ENCODE peak calls at places on chromosome 19, in seven cellular contexts. F is tibial artery; A is Kasumi-1; G is GM13977; L is effector CD4-positive, alpha-beta T cell; U is RPMI8226; J is GOT3. Q is an unnamed sample.

GRCh38 chr19:54427586-54427985 is 12.3 kb downstream of the TTYH1 start:
- DNase-seq in A (no peak), L (no peak), F (no peak), U (no peak), J (no peak), G (no peak), Q (no peak)

GRCh38 chr19:8017808-8018207 is 12.4 kb upstream of the ELAVL1 start:
- DNase-seq in A (peak; percentile 56), J (no peak), L (peak; percentile 28), G (peak; percentile 77), U (peak; percentile 65), F (no peak), Q (peak; percentile 34)

GRCh38 chr19:45451181-45451849 is 16.5 kb upstream of the FOSB start:
- DNase-seq in G (peak; percentile 30), U (peak; percentile 68), A (no peak), F (peak; percentile 61), J (peak; percentile 59), L (peak; percentile 60), Q (peak; percentile 54)

GRCh38 chr19:18733196-18733647 is 49.7 kb downstream of the CRTC1 start:
- DNase-seq in U (no peak), L (no peak), A (no peak), J (no peak), F (no peak), G (no peak), Q (peak; percentile 15)

GRCh38 chr19:17997969-17998826 is 9.8 kb upstream of the ARRDC2 start:
- DNase-seq in L (no peak), J (peak; percentile 28), A (peak; percentile 28), U (peak; percentile 67), F (no peak), G (no peak), Q (peak; percentile 55)

GRCh38 chr19:46674416-46675178 is 13.6 kb upstream of the DACT3 start:
- DNase-seq in L (no peak), J (no peak), F (no peak), U (no peak), A (no peak), G (peak; percentile 21), Q (no peak)

GRCh38 chr19:42334697-42335373 is 9.4 kb downstream of the MEGF8 start:
- DNase-seq in G (no peak), L (no peak), F (no peak), U (no peak), J (no peak), A (no peak), Q (no peak)

GRCh38 chr19:1742989-1743696 is 10.2 kb upstream of the ONECUT3 start:
- DNase-seq in F (no peak), L (no peak), G (no peak), A (no peak), J (no peak), U (no peak), Q (no peak)

GRCh38 chr19:36573948-36574726 is 1.0 kb upstream of the ZNF529 start:
- DNase-seq in A (no peak), G (peak; percentile 45), L (no peak), U (no peak), F (no peak), J (no peak), Q (no peak)

GRCh38 chr19:28883241-28883693 is 329.7 kb downstream of the UQCRFS1 start:
- DNase-seq in G (no peak), L (no peak), J (no peak), F (peak; percentile 41), U (no peak), A (no peak), Q (no peak)

GRCh38 chr19:53957448-53958167 is 5.1 kb upstream of the CACNG8 start:
- DNase-seq in G (no peak), F (no peak), U (no peak), J (no peak), L (no peak), A (no peak), Q (no peak)

Q was measured in left colon.